ENCODE peak calls at places on chromosomes 6 and 20, in five cellular contexts. One of them, this sample, is unnamed.

GRCh38 chr6:144277605-144278227 is 7.4 kb upstream of the UTRN start:
- DNase-seq in GDM1: no peak
- DNase-seq in PC-9: no peak
- DNase-seq in NCI-H146: no peak
- DNase-seq in GM10248: no peak
- DNase-seq in this sample: no peak

GRCh38 chr6:38443341-38443740 is 196.4 kb downstream of the BTBD9 start:
- DNase-seq in GDM1: peak
- DNase-seq in PC-9: no peak
- DNase-seq in NCI-H146: no peak
- DNase-seq in GM10248: no peak
- DNase-seq in this sample: no peak

GRCh38 chr6:37021356-37022129 is 16.1 kb downstream of the FGD2 start:
- DNase-seq in GDM1: peak
- DNase-seq in PC-9: peak
- DNase-seq in NCI-H146: no peak
- DNase-seq in GM10248: no peak
- DNase-seq in this sample: no peak

GRCh38 chr6:22147983-22148797 is 148.6 kb downstream of the PRL start:
- DNase-seq in GDM1: no peak
- DNase-seq in PC-9: no peak
- DNase-seq in NCI-H146: peak
- DNase-seq in GM10248: no peak
- DNase-seq in this sample: peak

GRCh38 chr6:145733770-145734169 is 1.6 kb downstream of the EPM2A start:
- DNase-seq in GDM1: no peak
- DNase-seq in PC-9: no peak
- DNase-seq in NCI-H146: peak
- DNase-seq in GM10248: no peak
- DNase-seq in this sample: peak

GRCh38 chr6:121794630-121795029 is 359.2 kb downstream of the GJA1 start:
- DNase-seq in GDM1: no peak
- DNase-seq in PC-9: no peak
- DNase-seq in NCI-H146: no peak
- DNase-seq in GM10248: no peak
- DNase-seq in this sample: no peak

GRCh38 chr6:102571236-102571908 is 1177.9 kb downstream of the GRIK2 start:
- DNase-seq in GDM1: no peak
- DNase-seq in PC-9: no peak
- DNase-seq in NCI-H146: no peak
- DNase-seq in GM10248: no peak
- DNase-seq in this sample: peak

GRCh38 chr6:89409461-89410035 is 2.5 kb downstream of the RRAGD start:
- DNase-seq in GDM1: no peak
- DNase-seq in PC-9: no peak
- DNase-seq in NCI-H146: no peak
- DNase-seq in GM10248: no peak
- DNase-seq in this sample: no peak

GRCh38 chr20:18164356-18164755 is 26.7 kb downstream of the KAT14 start:
- DNase-seq in GDM1: no peak
- DNase-seq in PC-9: peak
- DNase-seq in NCI-H146: no peak
- DNase-seq in GM10248: no peak
- DNase-seq in this sample: no peak

GRCh38 chr6:14472964-14473363 is 355.4 kb downstream of the CD83 start:
- DNase-seq in GDM1: peak
- DNase-seq in PC-9: no peak
- DNase-seq in NCI-H146: no peak
- DNase-seq in GM10248: no peak
- DNase-seq in this sample: no peak

GRCh38 chr6:15716889-15717288 is 54.1 kb upstream of the DTNBP1 start:
- DNase-seq in GDM1: no peak
- DNase-seq in PC-9: no peak
- DNase-seq in NCI-H146: no peak
- DNase-seq in GM10248: no peak
- DNase-seq in this sample: no peak

GRCh38 chr6:133467231-133467981 is 226.2 kb downstream of the EYA4 start:
- DNase-seq in GDM1: no peak
- DNase-seq in PC-9: no peak
- DNase-seq in NCI-H146: no peak
- DNase-seq in GM10248: no peak
- DNase-seq in this sample: no peak

GRCh38 chr6:28941681-28942448 is 18.1 kb upstream of the TRIM27 start:
- DNase-seq in GDM1: no peak
- DNase-seq in PC-9: no peak
- DNase-seq in NCI-H146: no peak
- DNase-seq in GM10248: no peak
- DNase-seq in this sample: no peak

GRCh38 chr6:142838821-142839685 is 105.9 kb downstream of the HIVEP2 start:
- DNase-seq in GDM1: no peak
- DNase-seq in PC-9: peak
- DNase-seq in NCI-H146: no peak
- DNase-seq in GM10248: no peak
- DNase-seq in this sample: no peak

GRCh38 chr6:167744681-167745659 is 81.7 kb upstream of the AFDN start:
- DNase-seq in GDM1: no peak
- DNase-seq in PC-9: no peak
- DNase-seq in NCI-H146: no peak
- DNase-seq in GM10248: no peak
- DNase-seq in this sample: no peak

GRCh38 chr6:40631760-40632159 is 44.6 kb upstream of the LRFN2 start:
- DNase-seq in GDM1: no peak
- DNase-seq in PC-9: no peak
- DNase-seq in NCI-H146: peak
- DNase-seq in GM10248: no peak
- DNase-seq in this sample: peak

GRCh38 chr6:1136856-1137255 is 175.0 kb upstream of the FOXQ1 start:
- DNase-seq in GDM1: no peak
- DNase-seq in PC-9: no peak
- DNase-seq in NCI-H146: no peak
- DNase-seq in GM10248: no peak
- DNase-seq in this sample: no peak

GRCh38 chr20:54353337-54353736 is 122.1 kb upstream of the DOK5 start:
- DNase-seq in GDM1: no peak
- DNase-seq in PC-9: no peak
- DNase-seq in NCI-H146: no peak
- DNase-seq in GM10248: no peak
- DNase-seq in this sample: no peak

GRCh38 chr6:27138398-27138797 is 109.1 kb upstream of the PRSS16 start:
- DNase-seq in GDM1: no peak
- DNase-seq in PC-9: no peak
- DNase-seq in NCI-H146: no peak
- DNase-seq in GM10248: no peak
- DNase-seq in this sample: no peak

GRCh38 chr20:53900380-53900999 is 169.9 kb downstream of the BCAS1 start:
- DNase-seq in GDM1: no peak
- DNase-seq in PC-9: peak
- DNase-seq in NCI-H146: no peak
- DNase-seq in GM10248: no peak
- DNase-seq in this sample: no peak

GRCh38 chr6:95515975-95516374 is 61.4 kb upstream of the MANEA start:
- DNase-seq in GDM1: no peak
- DNase-seq in PC-9: peak
- DNase-seq in NCI-H146: no peak
- DNase-seq in GM10248: no peak
- DNase-seq in this sample: no peak